ENCODE peak calls at places on chromosomes 5 and 9, in six cellular contexts. O is GM20000; W is stimulated activated CD8-positive, alpha-beta memory T cell treated with anti-CD3 and anti-CD28 coated beads, Interleukin-2, amount 100 ng/mL, for 48 hours; Q is lower lobe of right lung; C is NCI-H1694; I is glomerular endothelial cell. U is an unnamed sample.

GRCh38 chr9:76415731-76416130 is 21.5 kb upstream of the RFK start:
- DNase-seq in C (no peak), Q (no peak), I (no peak), W (no peak), O (no peak), U (no peak)

GRCh38 chr5:115377468-115378217 is 81.2 kb upstream of the CCDC112 start:
- DNase-seq in I (no peak), C (peak), W (no peak), Q (no peak), O (peak), U (no peak)

GRCh38 chr9:37559855-37560592 is 16.2 kb downstream of the FBXO10 start:
- DNase-seq in I (no peak), C (no peak), W (no peak), Q (no peak), O (no peak), U (no peak)

GRCh38 chr5:96066386-96066719 is 104.7 kb upstream of the ELL2 start:
- DNase-seq in Q (no peak), I (no peak), C (no peak), O (no peak), W (no peak), U (no peak)

GRCh38 chr5:57368010-57368409 is 114.6 kb downstream of the ACTBL2 start:
- DNase-seq in I (no peak), Q (no peak), W (no peak), O (no peak), C (no peak), U (no peak)

GRCh38 chr5:139215176-139215975 is 17.2 kb upstream of the SIL1 start:
- DNase-seq in I (peak), Q (no peak), W (no peak), O (no peak), C (no peak), U (no peak)

GRCh38 chr9:97740848-97741821 is 44.0 kb upstream of the XPA start:
- DNase-seq in C (no peak), O (peak), W (peak), Q (peak), I (no peak), U (peak)

GRCh38 chr5:32450952-32451351 is 6.4 kb upstream of the ZFR start:
- DNase-seq in O (no peak), W (no peak), Q (no peak), I (no peak), C (no peak), U (no peak)

GRCh38 chr5:139273322-139273571 is 20.3 kb upstream of the MATR3 start:
- DNase-seq in W (no peak), C (no peak), I (no peak), O (no peak), Q (no peak), U (no peak)

GRCh38 chr5:173341911-173342535 is 13.8 kb upstream of the STC2 start:
- DNase-seq in O (no peak), Q (no peak), W (no peak), C (no peak), I (no peak), U (no peak)